ENCODE peak calls at places on chromosomes 6 and 20, in eight cellular contexts. S is IMR-90, U is heart right ventricle, A is cardiac fibroblast, J is fibroblast of lung, K is endothelial cell, D is mesothelial cell of epicardium, Y is sigmoid colon. Z is an unnamed sample.
A peak's percentile ranks its signal among the peaks of the same experiment; 100 is the strongest.

GRCh38 chr6:3512832-3513231 is 56.0 kb upstream of the SLC22A23 start:
- DNase-seq in K (no peak), Y (no peak), D (no peak), J (no peak), S (no peak), U (no peak), A (no peak), Z (no peak)

GRCh38 chr6:15207923-15208322 is 37.9 kb upstream of the JARID2 start:
- DNase-seq in U (no peak), S (peak; percentile 50), J (peak; percentile 12), K (no peak), D (no peak), A (peak; percentile 15), Y (no peak), Z (no peak)

GRCh38 chr6:144582939-144583613 is 297.9 kb downstream of the UTRN start:
- DNase-seq in Y (peak; percentile 66), S (peak; percentile 30), J (no peak), U (peak; percentile 44), A (peak; percentile 34), D (no peak), K (peak; percentile 30), Z (no peak)

GRCh38 chr6:26331809-26332226 is 33.2 kb upstream of the BTN3A2 start:
- DNase-seq in Y (no peak), U (no peak), D (no peak), A (no peak), J (no peak), K (no peak), S (no peak), Z (no peak)

GRCh38 chr6:45742591-45742990 is 273.1 kb downstream of the CLIC5 start:
- DNase-seq in A (no peak), K (no peak), Y (no peak), D (no peak), J (no peak), S (no peak), U (no peak), Z (no peak)

GRCh38 chr20:2217857-2218529 is 77.8 kb upstream of the TGM3 start:
- DNase-seq in J (no peak), D (no peak), U (no peak), A (no peak), K (no peak), Y (no peak), S (no peak), Z (no peak)

GRCh38 chr20:32560482-32560988 is 24.6 kb downstream of the NOL4L start:
- DNase-seq in Y (no peak), A (no peak), J (no peak), D (no peak), K (no peak), U (no peak), S (no peak), Z (no peak)

GRCh38 chr20:41692479-41693135 is 74.4 kb upstream of the CHD6 start:
- DNase-seq in A (peak; percentile 90), Y (peak; percentile 94), D (peak; percentile 43), U (peak; percentile 86), S (peak; percentile 52), J (peak; percentile 84), K (peak; percentile 74), Z (peak; percentile 58)

GRCh38 chr6:86715676-86716075 is 221.7 kb upstream of the HTR1E start:
- DNase-seq in A (no peak), S (no peak), J (no peak), K (no peak), U (no peak), Y (no peak), D (no peak), Z (no peak)

GRCh38 chr20:5650191-5650691 is 100.0 kb upstream of the SHLD1 start:
- DNase-seq in A (no peak), Y (no peak), U (no peak), J (no peak), S (no peak), K (no peak), D (no peak), Z (no peak)

GRCh38 chr20:44644384-44645131 is 6.9 kb downstream of the ADA start:
- DNase-seq in A (no peak), U (no peak), S (no peak), D (no peak), K (no peak), Y (no peak), J (no peak), Z (no peak)

GRCh38 chr20:35617397-35618031 is 1.9 kb downstream of the SPAG4 start:
- DNase-seq in A (peak; percentile 72), S (peak; percentile 53), D (no peak), Y (peak; percentile 84), J (peak; percentile 60), U (peak; percentile 68), K (peak; percentile 48), Z (no peak)

GRCh38 chr20:35620818-35621559 is 5.4 kb downstream of the SPAG4 start:
- DNase-seq in D (no peak), J (no peak), A (no peak), Y (peak; percentile 53), S (no peak), K (no peak), U (no peak), Z (no peak)

GRCh38 chr20:35618372-35619131 is 2.9 kb downstream of the SPAG4 start:
- DNase-seq in K (peak; percentile 24), D (no peak), J (peak; percentile 15), A (peak; percentile 37), U (peak; percentile 33), Y (peak; percentile 72), S (peak; percentile 23), Z (no peak)

GRCh38 chr20:35618032-35618371 is 2.4 kb downstream of the SPAG4 start:
- DNase-seq in K (no peak), Y (no peak), A (no peak), S (no peak), U (no peak), D (no peak), J (no peak), Z (no peak)

DNA sequence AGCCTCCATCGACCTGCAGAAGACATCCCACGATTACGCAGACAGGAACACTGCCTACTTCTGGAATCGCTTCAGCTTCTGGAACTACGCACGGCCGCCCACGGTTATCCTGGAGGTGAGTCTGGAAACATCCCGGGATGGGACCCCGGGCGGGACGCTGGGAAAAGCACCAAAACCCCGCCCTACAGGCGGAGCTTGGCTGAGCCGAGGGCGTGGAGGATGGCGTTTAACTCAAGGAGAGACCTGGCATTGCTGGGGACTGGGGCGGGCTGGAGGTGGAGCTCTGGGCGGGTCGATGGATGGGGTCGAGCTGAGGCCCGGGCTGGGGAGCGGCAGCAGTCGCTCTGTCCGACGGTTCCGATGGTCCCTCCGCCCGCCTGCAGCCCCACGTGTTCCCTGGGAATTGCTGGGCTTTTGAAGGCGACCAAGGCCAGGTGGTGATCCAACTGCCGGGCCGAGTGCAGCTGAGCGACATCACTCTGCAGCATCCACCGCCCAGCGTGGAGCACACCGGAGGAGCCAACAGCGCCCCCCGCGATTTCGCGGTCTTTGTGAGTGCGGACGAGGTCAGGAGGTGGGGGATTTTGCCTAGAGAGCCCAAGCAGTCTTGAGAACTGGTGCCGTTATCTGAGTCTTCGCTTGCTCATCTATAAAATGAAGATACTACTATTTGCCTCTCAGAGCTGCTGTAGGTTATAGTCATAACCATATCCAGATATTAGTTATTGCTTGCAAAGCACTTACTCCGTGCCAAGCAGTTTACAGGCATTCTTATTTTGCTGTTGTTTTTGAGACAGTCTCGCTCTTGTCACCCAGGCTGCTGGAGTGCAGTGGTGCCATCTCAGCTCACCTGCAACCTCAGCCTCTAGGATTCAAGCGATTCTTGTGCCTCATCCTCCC is 3.8 kb downstream of the SPAG4 start:
- DNase-seq in Y (peak; percentile 92), D (peak; percentile 52), J (peak; percentile 78), K (peak; percentile 83), A (peak; percentile 88), S (peak; percentile 78), U (peak; percentile 83), Z (peak; percentile 60)
- TF ChIP-seq CTCF in Y (no peak), D (no peak), J (peak; percentile 16), K (peak; percentile 54), A (peak; percentile 36), S (peak; percentile 42), U (peak; percentile 36), Z (peak; percentile 72)

GRCh38 chr20:52306477-52306876 is 114.9 kb upstream of the ZFP64 start:
- DNase-seq in A (no peak), D (no peak), S (no peak), J (no peak), U (no peak), Y (no peak), K (no peak), Z (no peak)

GRCh38 chr20:52303281-52303950 is 111.8 kb upstream of the ZFP64 start:
- DNase-seq in J (no peak), D (no peak), A (no peak), S (no peak), K (no peak), Y (no peak), U (no peak), Z (no peak)

GRCh38 chr20:52305843-52306242 is 114.3 kb upstream of the ZFP64 start:
- DNase-seq in J (no peak), A (no peak), U (no peak), K (no peak), S (no peak), D (no peak), Y (no peak), Z (no peak)

GRCh38 chr20:52305029-52305645 is 113.6 kb upstream of the ZFP64 start:
- DNase-seq in J (no peak), K (no peak), S (no peak), D (no peak), Y (no peak), U (no peak), A (no peak), Z (no peak)

GRCh38 chr20:52302736-52303135 is 111.2 kb upstream of the ZFP64 start:
- DNase-seq in D (no peak), U (no peak), S (no peak), Y (no peak), A (no peak), J (no peak), K (no peak), Z (no peak)
- TF ChIP-seq CTCF in D (no peak), U (no peak), S (no peak), Y (no peak), A (no peak), J (no peak), K (no peak), Z (no peak)

GRCh38 chr6:70551566-70551965 is 15.2 kb upstream of the SDHAF4 start:
- DNase-seq in S (no peak), Y (no peak), K (no peak), U (no peak), J (no peak), D (no peak), A (no peak), Z (no peak)
- TF ChIP-seq CTCF in S (no peak), Y (no peak), K (no peak), U (peak; percentile 24), J (no peak), D (no peak), A (no peak), Z (no peak)

GRCh38 chr20:25199473-25200265 is 4.2 kb downstream of the ENTPD6 start:
- DNase-seq in U (no peak), J (no peak), K (no peak), Y (no peak), S (no peak), A (no peak), D (no peak), Z (no peak)

GRCh38 chr20:25197870-25198190 is 2.3 kb downstream of the ENTPD6 start:
- DNase-seq in S (no peak), A (no peak), U (no peak), J (no peak), D (no peak), Y (no peak), K (no peak), Z (no peak)

GRCh38 chr20:25196701-25197120 is 1.2 kb downstream of the ENTPD6 start:
- DNase-seq in U (no peak), J (no peak), A (no peak), K (no peak), D (no peak), S (no peak), Y (no peak), Z (no peak)

GRCh38 chr20:25197173-25197869 is 1.8 kb downstream of the ENTPD6 start:
- DNase-seq in Y (no peak), J (no peak), U (no peak), A (no peak), K (no peak), S (no peak), D (no peak), Z (no peak)

GRCh38 chr20:25198663-25199363 is 3.3 kb downstream of the ENTPD6 start:
- DNase-seq in S (no peak), J (no peak), U (no peak), A (no peak), D (no peak), Y (no peak), K (no peak), Z (no peak)
- TF ChIP-seq CTCF in S (no peak), J (no peak), U (no peak), A (no peak), D (no peak), Y (no peak), K (no peak), Z (no peak)

Z was measured in progenitor cell of endocrine pancreas.